ENCODE peak calls at places on chromosomes 13 and 19, in five cellular contexts. V is mesendoderm; H is tibial nerve; G is CD4-positive, CD25-positive, alpha-beta regulatory T cell; W is neuronal stem cell. Q is an unnamed sample.

GRCh38 chr19:4097501-4097900 is 26.4 kb downstream of the MAP2K2 start:
- DNase-seq in V (no peak), H (peak; percentile 38), G (no peak), W (no peak), Q (no peak)

GRCh38 chr13:31629085-31629785 is 110.1 kb upstream of the RXFP2 start:
- DNase-seq in V (no peak), H (no peak), G (no peak), W (no peak), Q (no peak)

GRCh38 chr19:38733493-38734175 is 10.6 kb downstream of the CAPN12 start:
- DNase-seq in V (no peak), H (no peak), G (no peak), W (no peak), Q (no peak)

GRCh38 chr13:50268500-50268899 is 253.3 kb downstream of the KCNRG start:
- DNase-seq in V (no peak), H (no peak), G (no peak), W (no peak), Q (no peak)

GRCh38 chr13:21010621-21011020 is 50.8 kb downstream of the LATS2 start:
- DNase-seq in V (peak; percentile 66), H (no peak), G (no peak), W (no peak), Q (no peak)

GRCh38 chr13:21637296-21637695 is 33.3 kb upstream of the MICU2 start:
- DNase-seq in V (no peak), H (no peak), G (no peak), W (no peak), Q (peak; percentile 94)

GRCh38 chr13:30148171-30148754 is 159.1 kb downstream of the KATNAL1 start:
- DNase-seq in V (no peak), H (no peak), G (no peak), W (no peak), Q (no peak)

GRCh38 chr19:34260771-34261173 is 6.4 kb downstream of the GARRE1 start:
- DNase-seq in V (peak; percentile 62), H (no peak), G (no peak), W (no peak), Q (no peak)

GRCh38 chr13:94192576-94192975 is 286.9 kb downstream of the DCT start:
- DNase-seq in V (peak; percentile 64), H (no peak), G (no peak), W (peak; percentile 29), Q (no peak)

GRCh38 chr19:3554254-3555083 is 2.9 kb downstream of the MFSD12 start:
- DNase-seq in V (no peak), H (no peak), G (peak; percentile 20), W (no peak), Q (no peak)

GRCh38 chr19:35155441-35155840 is 906 bp downstream of the FXYD5 start:
- DNase-seq in V (no peak), H (no peak), G (peak; percentile 15), W (no peak), Q (no peak)

GRCh38 chr19:5073153-5073844 is 104.4 kb downstream of the KDM4B start:
- DNase-seq in V (no peak), H (no peak), G (no peak), W (no peak), Q (no peak)

GRCh38 chr19:51342631-51343569 is 961 bp upstream of the VSIG10L start:
- DNase-seq in V (peak; percentile 62), H (no peak), G (no peak), W (no peak), Q (no peak)

GRCh38 chr13:54185785-54186184 is 1157.2 kb downstream of the OLFM4 start:
- DNase-seq in V (peak; percentile 93), H (no peak), G (no peak), W (peak; percentile 52), Q (no peak)

GRCh38 chr13:29583073-29583785 is 12.3 kb downstream of the SLC7A1 start:
- DNase-seq in V (peak; percentile 57), H (no peak), G (no peak), W (no peak), Q (no peak)

GRCh38 chr19:2865334-2866221 is 1.6 kb upstream of the ZNF556 start:
- DNase-seq in V (no peak), H (no peak), G (no peak), W (no peak), Q (no peak)

GRCh38 chr13:78160793-78161192 is 242.2 kb upstream of the EDNRB start:
- DNase-seq in V (no peak), H (no peak), G (no peak), W (no peak), Q (no peak)

GRCh38 chr13:91647361-91647970 is 249.0 kb downstream of the GPC5 start:
- DNase-seq in V (peak; percentile 80), H (no peak), G (no peak), W (peak; percentile 15), Q (no peak)

GRCh38 chr13:31264146-31264545 is 64.4 kb downstream of the B3GLCT start:
- DNase-seq in V (no peak), H (no peak), G (no peak), W (no peak), Q (no peak)

GRCh38 chr13:101190337-101190736 is 226.0 kb downstream of the NALCN start:
- DNase-seq in V (no peak), H (no peak), G (no peak), W (no peak), Q (no peak)

GRCh38 chr13:80740076-80740475 is 399.1 kb upstream of the SPRY2 start:
- DNase-seq in V (no peak), H (no peak), G (no peak), W (no peak), Q (no peak)

GRCh38 chr13:42333613-42334328 is 61.8 kb downstream of the AKAP11 start:
- DNase-seq in V (peak; percentile 73), H (no peak), G (no peak), W (peak; percentile 38), Q (no peak)

DNA sequence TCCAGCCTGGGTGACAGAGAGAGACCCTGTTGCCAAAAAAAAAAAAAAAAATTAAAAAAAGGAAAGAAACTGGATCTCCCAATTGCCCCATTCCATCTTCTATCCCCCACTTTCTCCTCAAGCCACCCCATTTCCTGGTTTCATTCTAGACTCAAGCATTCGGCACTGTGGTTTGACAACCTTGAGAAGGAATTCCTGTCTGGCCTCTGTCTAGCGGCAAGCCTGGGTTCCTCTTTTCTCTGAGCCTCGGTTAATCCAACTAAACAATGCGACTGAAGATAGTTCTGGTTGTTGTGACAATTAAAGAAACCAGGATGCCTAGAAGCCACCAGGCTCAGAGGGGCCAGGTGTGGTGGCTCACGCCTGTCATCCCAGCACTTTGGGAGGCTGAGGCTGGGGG is 3.3 kb upstream of the C3 start:
- DNase-seq in V (no peak), H (no peak), G (no peak), W (no peak), Q (no peak)
- H3K4me1 ChIP-seq in V (no peaks in the 10 kb centered on the region), H (peaks cover 53% of the 10 kb centered on the region), G (no peaks in the 10 kb centered on the region), W (no peaks in the 10 kb centered on the region), Q (peaks cover 16% of the 10 kb centered on the region)

GRCh38 chr13:46180393-46180792 is 1.6 kb downstream of the LCP1 start:
- DNase-seq in V (no peak), H (no peak), G (no peak), W (no peak), Q (no peak)
- H3K4me1 ChIP-seq in V (no peaks in the 10 kb centered on the region), H (no peaks in the 10 kb centered on the region), G (peaks cover 81% of the 10 kb centered on the region), W (no peaks in the 10 kb centered on the region), Q (no peaks in the 10 kb centered on the region)

GRCh38 chr19:1269065-1269477 is at the start of gene CIRBP:
- DNase-seq in V (peak; percentile 99), H (peak; percentile 100), G (peak; percentile 99), W (peak; percentile 98), Q (peak; percentile 97)

GRCh38 chr19:1271528-1272422 is 2.6 kb downstream of the CIRBP start:
- DNase-seq in V (no peak), H (no peak), G (no peak), W (no peak), Q (no peak)

GRCh38 chr19:1269478-1270167 is 491 bp downstream of the CIRBP start:
- DNase-seq in V (peak; percentile 90), H (peak; percentile 72), G (peak; percentile 82), W (no peak), Q (no peak)

GRCh38 chr19:1270854-1271527 is 1.9 kb downstream of the CIRBP start:
- DNase-seq in V (no peak), H (no peak), G (no peak), W (no peak), Q (no peak)

DNA sequence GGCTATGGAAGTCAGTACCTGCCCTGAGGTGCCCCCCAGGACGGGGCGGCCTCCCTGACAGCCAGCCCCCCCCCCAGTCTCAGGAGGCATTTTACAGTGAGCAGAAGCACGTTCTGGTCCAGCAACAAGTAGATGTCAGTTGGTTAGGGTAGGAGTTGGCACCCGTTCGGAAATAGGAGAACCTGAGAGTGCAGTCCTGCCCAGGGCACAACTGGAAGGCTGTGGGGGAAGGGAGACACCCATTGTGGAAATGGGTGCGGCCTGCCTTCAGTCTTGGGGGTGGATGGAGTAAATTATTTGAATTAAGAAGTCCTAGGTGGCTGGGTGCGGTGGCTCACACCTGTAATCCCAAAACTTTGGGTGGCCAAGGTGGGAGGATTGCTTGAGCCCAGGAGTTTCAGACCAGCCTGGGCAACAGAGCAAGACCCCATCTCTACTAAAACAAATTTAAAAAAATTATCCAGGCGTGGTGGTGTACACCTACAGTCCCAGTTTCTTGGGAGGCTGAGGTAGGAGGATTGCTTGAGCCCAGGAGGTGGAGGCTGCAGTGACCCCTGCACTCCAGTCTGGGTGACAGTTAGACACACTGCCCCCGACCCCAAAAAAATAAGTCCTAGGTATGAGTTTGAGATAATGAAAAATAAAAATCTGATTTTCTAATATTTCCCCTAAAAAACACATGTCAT is 1.2 kb downstream of the CIRBP start:
- DNase-seq in V (no peak), H (no peak), G (no peak), W (no peak), Q (no peak)
- H3K4me1 ChIP-seq in V (peaks cover 2% of the 10 kb centered on the region), H (peaks cover 89% of the 10 kb centered on the region), G (peaks cover 89% of the 10 kb centered on the region), W (peaks cover 48% of the 10 kb centered on the region), Q (peaks cover 79% of the 10 kb centered on the region)

DNA sequence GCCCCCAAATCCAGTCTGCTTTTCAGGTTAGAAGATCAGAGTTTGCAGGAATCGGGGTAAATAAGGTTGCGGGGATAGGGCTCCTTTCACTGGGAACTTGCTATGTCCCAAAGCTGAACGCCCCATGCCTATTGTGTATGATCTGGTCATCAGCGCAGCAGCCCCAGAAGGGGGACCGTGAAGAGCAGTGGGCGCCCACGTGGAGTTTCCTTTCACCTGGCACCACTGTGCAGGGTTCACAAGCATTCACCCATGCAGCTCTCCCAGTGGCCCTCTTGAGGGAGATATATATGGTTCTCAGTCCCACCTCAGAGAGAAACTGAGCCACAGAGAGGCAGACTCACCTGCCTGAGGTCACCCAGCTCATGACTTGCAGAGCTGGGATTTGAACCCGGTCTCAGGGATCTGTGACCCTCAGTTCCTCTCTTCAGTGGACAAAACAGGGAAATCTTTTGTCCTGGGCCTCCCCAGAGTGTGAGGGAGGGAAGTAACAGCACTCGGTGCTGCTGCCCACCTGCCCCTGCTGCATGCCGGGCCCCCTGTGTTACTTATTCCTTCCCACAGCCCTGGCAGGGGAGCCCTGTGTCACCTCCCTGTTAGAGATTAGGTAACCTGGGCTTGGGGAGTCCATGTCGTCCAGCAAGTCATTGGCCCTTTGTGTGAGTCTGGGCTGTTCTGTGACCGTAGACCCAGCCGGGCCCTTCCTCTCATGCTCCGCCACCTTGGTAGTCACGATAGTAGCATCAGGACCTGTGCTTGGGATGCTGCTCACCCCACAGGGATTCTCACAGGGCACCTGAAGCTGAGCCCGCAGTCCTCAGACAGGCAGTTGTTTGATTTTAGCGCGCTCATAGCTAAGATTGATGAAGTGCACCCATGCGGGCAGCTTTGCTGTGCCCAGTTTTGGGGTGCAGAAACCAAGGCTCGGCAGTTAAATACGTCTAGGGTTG is 27.9 kb downstream of the PPP5C start:
- DNase-seq in V (no peak), H (no peak), G (no peak), W (no peak), Q (no peak)
- H3K4me1 ChIP-seq in V (peaks cover 16% of the 10 kb centered on the region), H (peaks cover 53% of the 10 kb centered on the region), G (peaks cover 4% of the 10 kb centered on the region), W (peaks cover 18% of the 10 kb centered on the region), Q (peaks cover 24% of the 10 kb centered on the region)

GRCh38 chr19:17236414-17236716 is 9.4 kb downstream of the NR2F6 start:
- DNase-seq in V (peak; percentile 54), H (no peak), G (no peak), W (no peak), Q (no peak)
- H3K4me1 ChIP-seq in V (peaks cover 6% of the 10 kb centered on the region), H (peaks cover 33% of the 10 kb centered on the region), G (peaks cover 12% of the 10 kb centered on the region), W (peaks cover 14% of the 10 kb centered on the region), Q (peaks cover 24% of the 10 kb centered on the region)